ENCODE peak calls at places on chromosomes 6 and 20, in six cellular contexts. Y is CD4-positive, alpha-beta T cell; D is T-helper 17 cell; S is prostate gland; X is neural progenitor cell; T is cardiac muscle cell. E is an unnamed sample.
A peak's percentile ranks its signal among the peaks of the same experiment; 100 is the strongest.

GRCh38 chr6:33641602-33642001 is 20.5 kb downstream of the ITPR3 start:
- DNase-seq in Y (no peak), D (no peak), S (no peak), X (no peak), T (no peak), E (no peak)

GRCh38 chr6:79377830-79378460 is 143.5 kb upstream of the HMGN3 start:
- DNase-seq in Y (no peak), D (no peak), S (no peak), X (no peak), T (no peak), E (no peak)

GRCh38 chr6:156028310-156029131 is 572.9 kb upstream of the NOX3 start:
- DNase-seq in Y (no peak), D (peak; percentile 15), S (no peak), X (no peak), T (no peak), E (no peak)

GRCh38 chr20:9999660-10000059 is 35.1 kb upstream of the ANKEF1 start:
- DNase-seq in Y (no peak), D (no peak), S (no peak), X (no peak), T (no peak), E (no peak)

GRCh38 chr6:108726726-108727339 is 121.4 kb upstream of the ARMC2 start:
- DNase-seq in Y (no peak), D (no peak), S (no peak), X (no peak), T (no peak), E (no peak)

GRCh38 chr6:37024665-37025337 is 19.3 kb downstream of the FGD2 start:
- DNase-seq in Y (no peak), D (no peak), S (peak; percentile 83), X (no peak), T (no peak), E (peak; percentile 90)

GRCh38 chr6:140051521-140052455 is 677.3 kb upstream of the CITED2 start:
- DNase-seq in Y (no peak), D (no peak), S (no peak), X (no peak), T (no peak), E (no peak)

GRCh38 chr6:154383273-154383672 is 26.7 kb upstream of the IPCEF1 start:
- DNase-seq in Y (no peak), D (no peak), S (no peak), X (no peak), T (no peak), E (no peak)

GRCh38 chr6:11868392-11868791 is 89.8 kb upstream of the ADTRP start:
- DNase-seq in Y (no peak), D (no peak), S (no peak), X (no peak), T (no peak), E (no peak)

GRCh38 chr6:143594647-143595046 is 83.1 kb upstream of the PHACTR2 start:
- DNase-seq in Y (no peak), D (no peak), S (no peak), X (no peak), T (no peak), E (no peak)

GRCh38 chr6:30839666-30840065 is 44.7 kb upstream of the DDR1 start:
- DNase-seq in Y (no peak), D (no peak), S (no peak), X (no peak), T (no peak), E (peak; percentile 70)

GRCh38 chr20:20710847-20711315 is 1.6 kb downstream of the RALGAPA2 start:
- DNase-seq in Y (no peak), D (no peak), S (peak; percentile 67), X (no peak), T (no peak), E (peak; percentile 29)

GRCh38 chr20:57205625-57206219 is 60.7 kb downstream of the BMP7 start:
- DNase-seq in Y (no peak), D (no peak), S (no peak), X (no peak), T (no peak), E (peak; percentile 35)

GRCh38 chr6:129637340-129638054 is 72.5 kb downstream of the ARHGAP18 start:
- DNase-seq in Y (no peak), D (no peak), S (no peak), X (no peak), T (no peak), E (no peak)

GRCh38 chr20:32975698-32976674 is 28.2 kb downstream of the SUN5 start:
- DNase-seq in Y (no peak), D (no peak), S (no peak), X (no peak), T (no peak), E (peak; percentile 25)

GRCh38 chr6:170542031-170542719 is 10.9 kb downstream of the PSMB1 start:
- DNase-seq in Y (no peak), D (no peak), S (no peak), X (no peak), T (no peak), E (no peak)

GRCh38 chr6:370555-370954 is 21.0 kb upstream of the IRF4 start:
- DNase-seq in Y (no peak), D (no peak), S (no peak), X (no peak), T (no peak), E (no peak)
- H3K9me3 ChIP-seq in Y (no peaks in the 10 kb centered on the region), D (no peaks in the 10 kb centered on the region), S (no peaks in the 10 kb centered on the region), X (no peaks in the 10 kb centered on the region), T (no peaks in the 10 kb centered on the region), E (no peaks in the 10 kb centered on the region)

DNA sequence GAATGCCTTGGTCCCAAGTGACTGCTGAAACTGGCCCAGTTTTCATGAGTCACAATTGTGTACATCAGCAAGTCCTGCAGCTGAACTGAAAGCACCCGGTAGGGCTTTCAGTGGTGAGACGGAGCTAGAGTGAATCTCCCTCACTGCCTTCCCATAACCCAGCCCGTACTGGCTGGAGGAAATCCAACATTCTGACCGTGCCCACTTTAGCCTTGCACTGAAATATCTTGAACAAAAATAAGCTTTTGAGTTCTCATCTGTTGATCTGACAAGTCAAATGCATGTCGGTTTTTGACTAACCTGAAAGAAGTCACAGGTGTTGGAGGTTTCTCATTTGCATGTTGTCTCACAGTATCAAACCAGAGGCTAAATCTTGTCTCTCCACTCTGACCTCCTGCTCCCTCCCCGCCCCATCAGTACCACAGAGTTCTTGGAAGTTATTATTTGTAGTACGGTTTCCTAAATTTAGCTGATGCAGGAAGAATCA is 35.9 kb downstream of the DUSP22 start:
- DNase-seq in Y (no peak), D (no peak), S (no peak), X (no peak), T (no peak), E (no peak)
- H3K9me3 ChIP-seq in Y (no peaks in the 10 kb centered on the region), D (no peaks in the 10 kb centered on the region), S (no peaks in the 10 kb centered on the region), X (no peaks in the 10 kb centered on the region), T (peaks cover 3% of the 10 kb centered on the region), E (no peaks in the 10 kb centered on the region)

GRCh38 chr6:159996626-159997497 is 28.0 kb downstream of the IGF2R start:
- DNase-seq in Y (no peak), D (no peak), S (no peak), X (no peak), T (no peak), E (no peak)
- H3K9me3 ChIP-seq in Y (no peaks in the 10 kb centered on the region), D (no peaks in the 10 kb centered on the region), S (no peaks in the 10 kb centered on the region), X (no peaks in the 10 kb centered on the region), T (no peaks in the 10 kb centered on the region), E (no peaks in the 10 kb centered on the region)

DNA sequence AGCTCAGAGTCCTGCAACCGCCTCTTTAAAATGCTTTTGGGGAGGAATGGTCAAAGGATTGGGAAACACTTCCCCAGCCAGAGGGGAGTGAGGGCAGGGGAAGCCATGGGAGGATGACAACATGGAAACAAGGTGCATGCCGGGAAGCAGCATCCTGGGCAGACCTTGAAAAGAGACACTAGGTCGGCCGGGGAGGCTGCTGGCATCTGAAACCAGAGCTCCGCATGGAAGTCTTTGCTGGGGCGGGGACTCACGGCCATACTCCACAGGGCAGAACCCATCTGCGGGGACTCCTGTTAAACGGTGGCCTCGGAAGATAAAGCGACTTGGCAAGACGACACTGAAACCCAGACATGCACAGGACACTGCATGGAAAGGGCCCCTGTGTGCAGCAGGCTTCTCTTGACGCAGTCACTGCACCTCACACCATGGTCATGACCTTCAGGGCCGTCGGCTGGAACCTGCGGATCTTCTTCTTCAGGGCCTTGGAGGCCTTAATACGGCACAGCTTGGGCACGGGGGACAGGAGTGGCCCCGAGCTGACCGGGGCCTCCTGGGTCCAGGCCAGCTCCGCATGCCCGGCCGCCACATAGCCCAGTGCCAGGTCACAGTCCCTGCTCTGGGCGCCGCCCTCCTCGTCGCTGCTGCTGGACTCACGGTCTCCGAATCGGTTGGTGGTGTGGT is 12.4 kb downstream of the DACT2 start:
- DNase-seq in Y (no peak), D (no peak), S (no peak), X (no peak), T (no peak), E (no peak)
- H3K9me3 ChIP-seq in Y (no peaks in the 10 kb centered on the region), D (no peaks in the 10 kb centered on the region), S (no peaks in the 10 kb centered on the region), X (no peaks in the 10 kb centered on the region), T (no peaks in the 10 kb centered on the region), E (no peaks in the 10 kb centered on the region)

GRCh38 chr20:60691966-60692615 is 560.0 kb upstream of the CDH4 start:
- DNase-seq in Y (no peak), D (no peak), S (no peak), X (no peak), T (no peak), E (no peak)
- H3K9me3 ChIP-seq in Y (no peaks in the 10 kb centered on the region), D (no peaks in the 10 kb centered on the region), S (no peaks in the 10 kb centered on the region), X (no peaks in the 10 kb centered on the region), T (no peaks in the 10 kb centered on the region), E (no peaks in the 10 kb centered on the region)

GRCh38 chr6:89084542-89084941 is 4.0 kb downstream of the PNRC1 start:
- DNase-seq in Y (no peak), D (no peak), S (no peak), X (no peak), T (no peak), E (no peak)
- H3K9me3 ChIP-seq in Y (no peaks in the 10 kb centered on the region), D (no peaks in the 10 kb centered on the region), S (no peaks in the 10 kb centered on the region), X (no peaks in the 10 kb centered on the region), T (no peaks in the 10 kb centered on the region), E (no peaks in the 10 kb centered on the region)

GRCh38 chr20:15627089-15627488 is 946.2 kb downstream of the KIF16B start:
- DNase-seq in Y (no peak), D (no peak), S (no peak), X (no peak), T (no peak), E (no peak)
- H3K9me3 ChIP-seq in Y (no peaks in the 10 kb centered on the region), D (no peaks in the 10 kb centered on the region), S (no peaks in the 10 kb centered on the region), X (no peaks in the 10 kb centered on the region), T (no peaks in the 10 kb centered on the region), E (no peaks in the 10 kb centered on the region)

E was measured in PC-9.